ENCODE peak calls at places on chromosomes 11 and 22, in six cellular contexts. One of them, this sample, is unnamed.

GRCh38 chr11:406796-407650 is 7.8 kb downstream of the SIGIRR start:
- DNase-seq in MM.1S: peak
- DNase-seq in Peyer's patch: peak
- DNase-seq in left lung: peak
- DNase-seq in fibroblast of pulmonary artery: peak
- DNase-seq in fibroblast of lung: peak
- DNase-seq in this sample: peak

GRCh38 chr11:64763804-64764611 is 4.2 kb upstream of the PYGM start:
- DNase-seq in MM.1S: no peak
- DNase-seq in Peyer's patch: peak
- DNase-seq in left lung: no peak
- DNase-seq in fibroblast of pulmonary artery: no peak
- DNase-seq in fibroblast of lung: no peak
- DNase-seq in this sample: peak

GRCh38 chr11:108871152-108871551 is 206.3 kb downstream of the DDX10 start:
- DNase-seq in MM.1S: peak
- DNase-seq in Peyer's patch: no peak
- DNase-seq in left lung: no peak
- DNase-seq in fibroblast of pulmonary artery: peak
- DNase-seq in fibroblast of lung: peak
- DNase-seq in this sample: no peak

GRCh38 chr22:45224988-45225731 is 15.5 kb downstream of the KIAA0930 start:
- DNase-seq in MM.1S: no peak
- DNase-seq in Peyer's patch: no peak
- DNase-seq in left lung: peak
- DNase-seq in fibroblast of pulmonary artery: no peak
- DNase-seq in fibroblast of lung: no peak
- DNase-seq in this sample: no peak

GRCh38 chr11:77179048-77179447 is 51.0 kb downstream of the MYO7A start:
- DNase-seq in MM.1S: no peak
- DNase-seq in Peyer's patch: no peak
- DNase-seq in left lung: peak
- DNase-seq in fibroblast of pulmonary artery: no peak
- DNase-seq in fibroblast of lung: no peak
- DNase-seq in this sample: no peak

GRCh38 chr11:6284250-6284649 is 24.6 kb downstream of the CCKBR start:
- DNase-seq in MM.1S: no peak
- DNase-seq in Peyer's patch: no peak
- DNase-seq in left lung: no peak
- DNase-seq in fibroblast of pulmonary artery: no peak
- DNase-seq in fibroblast of lung: no peak
- DNase-seq in this sample: no peak

GRCh38 chr11:63839508-63840355 is 822 bp downstream of the MARK2 start:
- DNase-seq in MM.1S: no peak
- DNase-seq in Peyer's patch: peak
- DNase-seq in left lung: peak
- DNase-seq in fibroblast of pulmonary artery: no peak
- DNase-seq in fibroblast of lung: no peak
- DNase-seq in this sample: no peak

GRCh38 chr22:34160117-34160758 is 240.0 kb upstream of the LARGE1 start:
- DNase-seq in MM.1S: no peak
- DNase-seq in Peyer's patch: no peak
- DNase-seq in left lung: no peak
- DNase-seq in fibroblast of pulmonary artery: no peak
- DNase-seq in fibroblast of lung: no peak
- DNase-seq in this sample: no peak

GRCh38 chr11:76604652-76605241 is 65.8 kb downstream of the LRRC32 start:
- DNase-seq in MM.1S: no peak
- DNase-seq in Peyer's patch: no peak
- DNase-seq in left lung: no peak
- DNase-seq in fibroblast of pulmonary artery: peak
- DNase-seq in fibroblast of lung: peak
- DNase-seq in this sample: no peak

GRCh38 chr22:50621948-50622722 is 5.8 kb downstream of the ARSA start:
- DNase-seq in MM.1S: peak
- DNase-seq in Peyer's patch: peak
- DNase-seq in left lung: peak
- DNase-seq in fibroblast of pulmonary artery: no peak
- DNase-seq in fibroblast of lung: no peak
- DNase-seq in this sample: no peak

GRCh38 chr11:67240575-67241389 is 25.5 kb upstream of the GRK2 start:
- DNase-seq in MM.1S: peak
- DNase-seq in Peyer's patch: peak
- DNase-seq in left lung: peak
- DNase-seq in fibroblast of pulmonary artery: peak
- DNase-seq in fibroblast of lung: peak
- DNase-seq in this sample: peak

GRCh38 chr22:45584121-45584570 is 81.5 kb downstream of the FBLN1 start:
- DNase-seq in MM.1S: no peak
- DNase-seq in Peyer's patch: no peak
- DNase-seq in left lung: no peak
- DNase-seq in fibroblast of pulmonary artery: peak
- DNase-seq in fibroblast of lung: peak
- DNase-seq in this sample: no peak

GRCh38 chr11:66317766-66318575 is 1.1 kb upstream of the CD248 start:
- DNase-seq in MM.1S: no peak
- DNase-seq in Peyer's patch: peak
- DNase-seq in left lung: peak
- DNase-seq in fibroblast of pulmonary artery: peak
- DNase-seq in fibroblast of lung: peak
- DNase-seq in this sample: no peak

GRCh38 chr22:28440517-28441366 is 238.9 kb downstream of the TTC28 start:
- DNase-seq in MM.1S: no peak
- DNase-seq in Peyer's patch: no peak
- DNase-seq in left lung: no peak
- DNase-seq in fibroblast of pulmonary artery: peak
- DNase-seq in fibroblast of lung: peak
- DNase-seq in this sample: no peak

GRCh38 chr11:92837595-92837994 is 131.9 kb upstream of the MTNR1B start:
- DNase-seq in MM.1S: peak
- DNase-seq in Peyer's patch: no peak
- DNase-seq in left lung: no peak
- DNase-seq in fibroblast of pulmonary artery: no peak
- DNase-seq in fibroblast of lung: no peak
- DNase-seq in this sample: no peak

GRCh38 chr11:120660024-120660565 is 148.5 kb downstream of the GRIK4 start:
- DNase-seq in MM.1S: no peak
- DNase-seq in Peyer's patch: no peak
- DNase-seq in left lung: no peak
- DNase-seq in fibroblast of pulmonary artery: peak
- DNase-seq in fibroblast of lung: peak
- DNase-seq in this sample: peak

GRCh38 chr22:50502628-50503474 is 4.7 kb downstream of the LMF2 start:
- DNase-seq in MM.1S: no peak
- DNase-seq in Peyer's patch: no peak
- DNase-seq in left lung: no peak
- DNase-seq in fibroblast of pulmonary artery: no peak
- DNase-seq in fibroblast of lung: no peak
- DNase-seq in this sample: no peak

GRCh38 chr22:30694638-30695350 is at the start of gene OSBP2:
- DNase-seq in MM.1S: peak
- DNase-seq in Peyer's patch: no peak
- DNase-seq in left lung: peak
- DNase-seq in fibroblast of pulmonary artery: no peak
- DNase-seq in fibroblast of lung: no peak
- DNase-seq in this sample: peak

GRCh38 chr22:44729391-44730012 is 22.9 kb upstream of the ARHGAP8 start:
- DNase-seq in MM.1S: no peak
- DNase-seq in Peyer's patch: no peak
- DNase-seq in left lung: peak
- DNase-seq in fibroblast of pulmonary artery: peak
- DNase-seq in fibroblast of lung: peak
- DNase-seq in this sample: no peak

GRCh38 chr11:40293655-40294342 is 1165.7 kb downstream of the LRRC4C start:
- DNase-seq in MM.1S: peak
- DNase-seq in Peyer's patch: no peak
- DNase-seq in left lung: peak
- DNase-seq in fibroblast of pulmonary artery: peak
- DNase-seq in fibroblast of lung: peak
- DNase-seq in this sample: peak

DNA sequence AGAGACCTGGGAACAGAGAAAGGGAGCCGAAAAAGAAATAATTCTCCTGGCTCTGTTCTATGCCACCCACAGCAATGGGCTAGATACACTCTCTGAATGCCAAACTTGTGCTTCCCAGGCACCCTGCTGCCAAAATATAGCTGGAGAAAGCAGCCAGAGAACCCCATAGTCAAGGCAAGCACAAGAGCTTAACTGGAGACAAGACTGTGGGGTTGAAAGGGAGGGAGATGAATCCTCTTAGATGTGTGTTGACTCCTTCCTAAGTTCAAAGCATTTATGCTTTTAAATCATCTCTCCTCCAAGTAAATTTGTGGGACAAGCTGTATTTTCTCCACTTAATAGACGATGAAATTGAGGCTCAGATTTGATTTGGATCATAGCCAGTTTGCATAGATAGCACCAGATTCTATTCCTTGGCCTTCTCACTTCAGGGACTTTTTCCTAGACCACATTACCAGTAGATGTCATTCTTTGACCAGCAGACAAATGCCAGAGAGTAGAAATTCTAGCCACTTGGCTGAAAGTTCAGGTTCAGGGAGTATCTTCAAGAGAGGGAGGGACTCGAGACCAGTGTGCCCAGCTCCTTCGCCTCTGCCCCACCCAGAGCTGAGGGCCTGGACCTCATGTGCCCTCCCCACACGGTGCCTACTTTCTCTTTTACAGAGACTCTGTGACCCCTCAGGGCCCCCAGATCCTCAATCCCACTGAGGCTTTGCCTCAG is 16.6 kb upstream of the ETS1 start:
- DNase-seq in MM.1S: peak
- DNase-seq in Peyer's patch: no peak
- DNase-seq in left lung: no peak
- DNase-seq in fibroblast of pulmonary artery: peak
- DNase-seq in fibroblast of lung: no peak
- DNase-seq in this sample: no peak
- TF ChIP-seq CTCF in MM.1S: peak
- TF ChIP-seq CTCF in Peyer's patch: no peak
- TF ChIP-seq CTCF in left lung: no peak
- TF ChIP-seq CTCF in fibroblast of pulmonary artery: no peak
- TF ChIP-seq CTCF in fibroblast of lung: no peak
- TF ChIP-seq CTCF in this sample: peak

GRCh38 chr22:39443416-39443815 is 13.4 kb upstream of the MGAT3 start:
- DNase-seq in MM.1S: no peak
- DNase-seq in Peyer's patch: no peak
- DNase-seq in left lung: no peak
- DNase-seq in fibroblast of pulmonary artery: no peak
- DNase-seq in fibroblast of lung: no peak
- DNase-seq in this sample: no peak

GRCh38 chr22:39444247-39444800 is 12.5 kb upstream of the MGAT3 start:
- DNase-seq in MM.1S: no peak
- DNase-seq in Peyer's patch: no peak
- DNase-seq in left lung: no peak
- DNase-seq in fibroblast of pulmonary artery: no peak
- DNase-seq in fibroblast of lung: no peak
- DNase-seq in this sample: no peak

GRCh38 chr22:39444937-39445465 is 11.8 kb upstream of the MGAT3 start:
- DNase-seq in MM.1S: no peak
- DNase-seq in Peyer's patch: no peak
- DNase-seq in left lung: no peak
- DNase-seq in fibroblast of pulmonary artery: no peak
- DNase-seq in fibroblast of lung: no peak
- DNase-seq in this sample: no peak

GRCh38 chr22:39448205-39449054 is 8.4 kb upstream of the MGAT3 start:
- DNase-seq in MM.1S: peak
- DNase-seq in Peyer's patch: no peak
- DNase-seq in left lung: no peak
- DNase-seq in fibroblast of pulmonary artery: no peak
- DNase-seq in fibroblast of lung: no peak
- DNase-seq in this sample: no peak

DNA sequence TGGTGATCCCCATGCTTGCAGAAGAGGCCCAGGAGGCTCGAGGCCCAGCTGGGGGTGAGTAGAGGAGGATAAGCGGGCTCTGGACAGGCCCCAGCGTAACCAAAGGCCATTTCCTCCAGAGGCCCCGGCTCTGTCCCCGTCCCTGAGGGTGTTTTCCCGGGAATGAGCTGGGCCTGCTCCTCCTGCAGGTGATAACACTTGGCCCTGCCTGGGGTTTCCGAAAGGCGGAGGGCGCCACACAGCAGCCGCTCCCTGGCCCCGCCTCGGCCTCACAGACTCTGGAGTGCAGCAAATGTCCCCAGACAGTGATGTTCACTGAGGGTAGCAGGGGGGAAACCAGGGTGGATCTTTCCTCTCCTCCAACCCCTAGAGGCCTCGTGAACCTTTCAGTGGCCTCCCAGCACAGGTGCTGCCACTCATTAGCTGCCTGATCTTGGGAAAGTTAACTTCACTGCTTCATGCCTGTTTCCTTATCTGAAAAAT is 10.5 kb upstream of the MGAT3 start:
- DNase-seq in MM.1S: peak
- DNase-seq in Peyer's patch: peak
- DNase-seq in left lung: no peak
- DNase-seq in fibroblast of pulmonary artery: no peak
- DNase-seq in fibroblast of lung: no peak
- DNase-seq in this sample: peak
- TF ChIP-seq CTCF in MM.1S: peak
- TF ChIP-seq CTCF in Peyer's patch: no peak
- TF ChIP-seq CTCF in left lung: no peak
- TF ChIP-seq CTCF in fibroblast of pulmonary artery: no peak
- TF ChIP-seq CTCF in fibroblast of lung: no peak
- TF ChIP-seq CTCF in this sample: no peak

GRCh38 chr11:7286178-7286577 is 34.5 kb downstream of the SYT9 start:
- DNase-seq in MM.1S: no peak
- DNase-seq in Peyer's patch: no peak
- DNase-seq in left lung: no peak
- DNase-seq in fibroblast of pulmonary artery: no peak
- DNase-seq in fibroblast of lung: no peak
- DNase-seq in this sample: no peak
- TF ChIP-seq CTCF in MM.1S: no peak
- TF ChIP-seq CTCF in Peyer's patch: no peak
- TF ChIP-seq CTCF in left lung: no peak
- TF ChIP-seq CTCF in fibroblast of pulmonary artery: no peak
- TF ChIP-seq CTCF in fibroblast of lung: no peak
- TF ChIP-seq CTCF in this sample: no peak

DNA sequence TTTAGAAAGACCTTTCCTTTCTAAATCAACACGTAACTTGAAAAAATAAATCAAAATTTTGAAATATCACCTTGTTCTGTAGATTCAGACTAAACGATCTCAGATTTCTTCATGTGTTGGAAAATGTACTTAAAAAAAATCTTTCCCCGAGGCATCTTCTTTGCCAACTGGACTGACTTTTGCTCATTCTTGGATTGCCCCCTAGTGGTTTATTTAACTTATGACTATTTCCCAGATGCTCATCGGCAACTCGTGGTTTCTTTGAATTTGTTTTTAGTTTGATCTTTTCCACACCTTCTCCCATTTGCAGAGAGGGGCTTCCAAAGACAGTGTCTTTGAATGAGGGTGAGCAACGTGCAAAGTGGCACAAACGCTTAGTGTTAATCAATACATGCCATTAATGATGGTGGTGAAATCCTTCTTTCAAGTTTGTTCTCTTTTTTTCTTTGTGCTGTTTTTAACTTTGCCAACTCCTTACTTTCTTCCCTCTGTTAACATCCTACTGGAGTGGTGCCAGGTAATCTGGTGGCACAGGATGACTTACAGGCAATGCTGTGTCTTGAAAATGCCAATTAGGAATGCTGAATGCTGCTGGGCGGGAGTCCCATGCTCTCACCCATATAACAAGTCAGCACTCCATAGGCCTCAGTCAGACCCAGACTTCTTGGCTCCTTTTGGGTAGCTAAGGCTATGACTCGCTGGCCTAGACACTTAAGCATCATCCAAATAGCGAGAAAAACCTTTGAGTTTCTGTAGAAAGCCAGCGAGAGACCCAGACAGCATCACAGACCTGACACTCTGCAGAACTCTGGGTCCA is 18.3 kb downstream of the PRSS23 start:
- DNase-seq in MM.1S: peak
- DNase-seq in Peyer's patch: no peak
- DNase-seq in left lung: no peak
- DNase-seq in fibroblast of pulmonary artery: peak
- DNase-seq in fibroblast of lung: peak
- DNase-seq in this sample: peak
- TF ChIP-seq CTCF in MM.1S: peak
- TF ChIP-seq CTCF in Peyer's patch: peak
- TF ChIP-seq CTCF in left lung: peak
- TF ChIP-seq CTCF in fibroblast of pulmonary artery: peak
- TF ChIP-seq CTCF in fibroblast of lung: peak
- TF ChIP-seq CTCF in this sample: peak

This sample was measured in GM13977.